ENCODE peak calls at places on chromosomes 11 and 22, in ten cellular contexts. S, P, R, W, I, Z, E, A, F and D are unnamed samples.

GRCh38 chr11:126354631-126355323 is 709 bp upstream of the ST3GAL4 start:
- DNase-seq in S (no peak), P (no peak), R (peak), W (no peak), I (no peak), Z (peak), E (no peak), A (no peak), F (no peak), D (peak)

GRCh38 chr11:71947498-71947897 is 18.7 kb downstream of the RNF121 start:
- DNase-seq in S (no peak), P (no peak), R (no peak), W (no peak), I (no peak), Z (no peak), E (no peak), A (no peak), F (no peak), D (no peak)

GRCh38 chr11:92480519-92480918 is 255.9 kb downstream of the FAT3 start:
- DNase-seq in S (no peak), P (no peak), R (no peak), W (no peak), I (no peak), Z (no peak), E (no peak), A (no peak), F (no peak), D (no peak)

GRCh38 chr22:20027966-20028854 is 7.3 kb downstream of the TANGO2 start:
- DNase-seq in S (no peak), P (no peak), R (no peak), W (peak), I (no peak), Z (peak), E (no peak), A (peak), F (no peak), D (peak)

GRCh38 chr22:33635766-33636165 is 284.5 kb downstream of the LARGE1 start:
- DNase-seq in S (no peak), P (no peak), R (no peak), W (no peak), I (no peak), Z (no peak), E (no peak), A (no peak), F (no peak), D (no peak)

GRCh38 chr22:35622132-35622913 is 5.2 kb upstream of the MB start:
- DNase-seq in S (no peak), P (peak), R (no peak), W (no peak), I (no peak), Z (no peak), E (no peak), A (no peak), F (no peak), D (no peak)

GRCh38 chr11:101775033-101775432 is 139.8 kb upstream of the CEP126 start:
- DNase-seq in S (no peak), P (no peak), R (no peak), W (no peak), I (no peak), Z (no peak), E (no peak), A (no peak), F (no peak), D (no peak)

GRCh38 chr22:46058591-46059519 is 81.9 kb upstream of the WNT7B start:
- DNase-seq in S (peak), P (no peak), R (no peak), W (peak), I (no peak), Z (no peak), E (no peak), A (no peak), F (no peak), D (no peak)

GRCh38 chr22:30357650-30358215 is 926 bp downstream of the CCDC157 start:
- DNase-seq in S (no peak), P (no peak), R (no peak), W (no peak), I (no peak), Z (no peak), E (no peak), A (no peak), F (no peak), D (no peak)

GRCh38 chr11:121654506-121655480 is 202.0 kb upstream of the SORL1-AS1 start:
- DNase-seq in S (peak), P (no peak), R (peak), W (no peak), I (no peak), Z (peak), E (no peak), A (peak), F (no peak), D (no peak)

GRCh38 chr22:17074648-17075002 is 10.2 kb upstream of the IL17RA start:
- DNase-seq in S (no peak), P (no peak), R (no peak), W (no peak), I (no peak), Z (no peak), E (no peak), A (peak), F (no peak), D (no peak)

GRCh38 chr11:59174664-59175033 is 2.7 kb downstream of the DTX4 start:
- DNase-seq in S (no peak), P (no peak), R (no peak), W (no peak), I (no peak), Z (no peak), E (no peak), A (peak), F (no peak), D (peak)

GRCh38 chr11:32426819-32427615 is 8.3 kb downstream of the WT1 start:
- DNase-seq in S (no peak), P (no peak), R (peak), W (peak), I (peak), Z (no peak), E (no peak), A (peak), F (no peak), D (no peak)

GRCh38 chr11:1484061-1484671 is 2.4 kb downstream of the MOB2 start:
- DNase-seq in S (no peak), P (no peak), R (no peak), W (peak), I (no peak), Z (no peak), E (no peak), A (no peak), F (no peak), D (no peak)

GRCh38 chr22:41919357-41920224 is 4.7 kb upstream of the SHISA8 start:
- DNase-seq in S (peak), P (peak), R (peak), W (peak), I (peak), Z (peak), E (peak), A (peak), F (peak), D (peak)

GRCh38 chr22:44344407-44344806 is 31.7 kb upstream of the SHISAL1 start:
- DNase-seq in S (no peak), P (no peak), R (no peak), W (no peak), I (no peak), Z (no peak), E (no peak), A (no peak), F (no peak), D (no peak)

GRCh38 chr11:12773591-12773990 is 99.4 kb downstream of the TEAD1 start:
- DNase-seq in S (no peak), P (no peak), R (no peak), W (no peak), I (no peak), Z (no peak), E (no peak), A (peak), F (no peak), D (no peak)

GRCh38 chr11:102012946-102013345 is 34.3 kb upstream of the CFAP300 start:
- DNase-seq in S (peak), P (no peak), R (no peak), W (no peak), I (no peak), Z (no peak), E (no peak), A (peak), F (no peak), D (no peak)

GRCh38 chr11:7600205-7600775 is 73.0 kb downstream of the CYB5R2 start:
- DNase-seq in S (peak), P (no peak), R (no peak), W (no peak), I (no peak), Z (no peak), E (no peak), A (peak), F (no peak), D (no peak)

GRCh38 chr22:24107668-24108067 is 73.6 kb upstream of the SUSD2 start:
- DNase-seq in S (peak), P (no peak), R (no peak), W (peak), I (peak), Z (no peak), E (no peak), A (peak), F (no peak), D (no peak)

GRCh38 chr11:119886667-119887230 is 157.7 kb upstream of the NECTIN1 start:
- DNase-seq in S (no peak), P (no peak), R (no peak), W (no peak), I (no peak), Z (no peak), E (no peak), A (no peak), F (no peak), D (no peak)

GRCh38 chr11:69217276-69218105 is 61.8 kb downstream of the SMIM38 start:
- DNase-seq in S (no peak), P (no peak), R (no peak), W (no peak), I (no peak), Z (no peak), E (no peak), A (no peak), F (no peak), D (no peak)

GRCh38 chr11:130765951-130766649 is 150.2 kb downstream of the SNX19 start:
- DNase-seq in S (no peak), P (no peak), R (no peak), W (no peak), I (no peak), Z (no peak), E (no peak), A (no peak), F (no peak), D (peak)

GRCh38 chr11:95831198-95831883 is 41.0 kb downstream of the CEP57 start:
- DNase-seq in S (peak), P (no peak), R (no peak), W (no peak), I (no peak), Z (peak), E (no peak), A (peak), F (no peak), D (no peak)

GRCh38 chr11:12598330-12599256 is 75.6 kb upstream of the TEAD1 start:
- DNase-seq in S (peak), P (no peak), R (no peak), W (no peak), I (no peak), Z (peak), E (peak), A (peak), F (no peak), D (no peak)

GRCh38 chr22:46577361-46578249 is 40.2 kb upstream of the CELSR1 start:
- DNase-seq in S (peak), P (no peak), R (no peak), W (peak), I (no peak), Z (no peak), E (peak), A (no peak), F (no peak), D (no peak)